ENCODE peak calls at places on chromosomes 1 and 21, in ten cellular contexts. Q is tibial nerve, T is prostate gland, R is transverse colon, D is Peyer's patch, A is HepG2, C is lower leg skin, E is spleen, Z is sigmoid colon, X is H54. H is an unnamed sample.

GRCh38 chr21:44441041-44441400 is 14.3 kb upstream of the LRRC3 start:
- DNase-seq in Q (no peak), T (no peak), R (no peak), D (no peak), A (no peak), C (no peak), E (peak), Z (no peak), X (no peak), H (no peak)

GRCh38 chr1:194331758-194332157 is 1145.3 kb upstream of the B3GALT2 start:
- DNase-seq in Q (no peak), T (no peak), R (no peak), D (no peak), A (no peak), C (no peak), E (no peak), Z (no peak), X (no peak), H (no peak)

GRCh38 chr1:91804546-91805023 is 81.4 kb downstream of the TGFBR3 start:
- DNase-seq in Q (no peak), T (no peak), R (no peak), D (peak), A (no peak), C (peak), E (no peak), Z (no peak), X (peak), H (no peak)

GRCh38 chr1:12049625-12050024 is 13.5 kb upstream of the TNFRSF8 start:
- DNase-seq in Q (no peak), T (no peak), R (no peak), D (no peak), A (peak), C (no peak), E (no peak), Z (no peak), X (no peak), H (no peak)

GRCh38 chr1:55049271-55049913 is 10.0 kb downstream of the PCSK9 start:
- DNase-seq in Q (no peak), T (no peak), R (no peak), D (peak), A (no peak), C (no peak), E (no peak), Z (no peak), X (no peak), H (no peak)

GRCh38 chr1:112386786-112387346 is 9.1 kb upstream of the CTTNBP2NL start:
- DNase-seq in Q (no peak), T (no peak), R (no peak), D (no peak), A (no peak), C (no peak), E (no peak), Z (no peak), X (no peak), H (no peak)

GRCh38 chr1:158203693-158204457 is 23.2 kb downstream of the CD1D start:
- DNase-seq in Q (peak), T (peak), R (no peak), D (peak), A (peak), C (no peak), E (no peak), Z (no peak), X (no peak), H (no peak)

GRCh38 chr1:184555665-184556641 is 169.1 kb downstream of the C1orf21 start:
- DNase-seq in Q (no peak), T (no peak), R (no peak), D (no peak), A (no peak), C (no peak), E (no peak), Z (no peak), X (peak), H (no peak)

GRCh38 chr1:36179220-36179600 is 23.2 kb downstream of the MAP7D1 start:
- DNase-seq in Q (no peak), T (no peak), R (no peak), D (no peak), A (no peak), C (no peak), E (no peak), Z (no peak), X (no peak), H (no peak)

GRCh38 chr21:44294391-44295162 is 5.3 kb upstream of the PFKL start:
- DNase-seq in Q (peak), T (no peak), R (peak), D (peak), A (no peak), C (no peak), E (no peak), Z (peak), X (peak), H (no peak)

GRCh38 chr1:19606817-19607706 is 37.0 kb upstream of the NBL1 start:
- DNase-seq in Q (no peak), T (no peak), R (no peak), D (no peak), A (no peak), C (peak), E (no peak), Z (no peak), X (no peak), H (no peak)

GRCh38 chr1:117318011-117318410 is 49.2 kb upstream of the MAN1A2 start:
- DNase-seq in Q (no peak), T (no peak), R (no peak), D (no peak), A (no peak), C (no peak), E (no peak), Z (no peak), X (no peak), H (no peak)

GRCh38 chr1:61672376-61672775 is 52.6 kb downstream of the TM2D1 start:
- DNase-seq in Q (no peak), T (no peak), R (no peak), D (no peak), A (no peak), C (no peak), E (no peak), Z (no peak), X (no peak), H (no peak)

GRCh38 chr21:16588433-16588860 is 858.7 kb downstream of the USP25 start:
- DNase-seq in Q (peak), T (peak), R (peak), D (peak), A (no peak), C (peak), E (no peak), Z (peak), X (peak), H (no peak)

GRCh38 chr21:31194510-31195293 is 149.4 kb downstream of the TIAM1 start:
- DNase-seq in Q (no peak), T (no peak), R (no peak), D (no peak), A (no peak), C (no peak), E (no peak), Z (no peak), X (no peak), H (no peak)

GRCh38 chr1:8315573-8316475 is 2.1 kb upstream of the SLC45A1 start:
- DNase-seq in Q (no peak), T (no peak), R (no peak), D (peak), A (peak), C (no peak), E (no peak), Z (no peak), X (no peak), H (no peak)

GRCh38 chr21:46153259-46154154 is 1.9 kb downstream of the FTCD start:
- DNase-seq in Q (no peak), T (peak), R (peak), D (peak), A (peak), C (peak), E (peak), Z (peak), X (peak), H (peak)

GRCh38 chr1:112337028-112337531 is 58.9 kb upstream of the CTTNBP2NL start:
- DNase-seq in Q (no peak), T (peak), R (no peak), D (peak), A (peak), C (no peak), E (no peak), Z (peak), X (peak), H (no peak)

GRCh38 chr1:1137256-1138045 is 21.6 kb upstream of the C1orf159 start:
- DNase-seq in Q (no peak), T (no peak), R (peak), D (peak), A (no peak), C (no peak), E (peak), Z (no peak), X (no peak), H (peak)

GRCh38 chr1:93811646-93812045 is 67.4 kb downstream of the DNTTIP2 start:
- DNase-seq in Q (no peak), T (no peak), R (no peak), D (no peak), A (no peak), C (no peak), E (no peak), Z (no peak), X (no peak), H (no peak)

GRCh38 chr1:156859523-156860112 is 701 bp upstream of the INSRR start:
- DNase-seq in Q (peak), T (no peak), R (no peak), D (no peak), A (no peak), C (no peak), E (no peak), Z (no peak), X (no peak), H (peak)

GRCh38 chr21:41865002-41865777 is 14.0 kb downstream of the PRDM15 start:
- DNase-seq in Q (no peak), T (no peak), R (peak), D (peak), A (no peak), C (no peak), E (peak), Z (no peak), X (no peak), H (no peak)
- TF ChIP-seq POLR2A in Q (no peak), T (no peak), R (no peak), D (no peak), A (no peak), C (no peak), E (no peak), Z (no peak), X (no peak), H (no peak)

GRCh38 chr1:64163972-64164371 is 39.5 kb upstream of the UBE2U start:
- DNase-seq in Q (peak), T (no peak), R (no peak), D (no peak), A (no peak), C (no peak), E (no peak), Z (no peak), X (peak), H (no peak)
- TF ChIP-seq POLR2A in Q (no peak), T (no peak), R (no peak), D (no peak), A (no peak), C (no peak), E (no peak), Z (no peak), X (no peak), H (no peak)

GRCh38 chr1:177794316-177794991 is 175.4 kb downstream of the SEC16B start:
- DNase-seq in Q (no peak), T (no peak), R (no peak), D (no peak), A (no peak), C (no peak), E (no peak), Z (no peak), X (no peak), H (no peak)

GRCh38 chr1:177799746-177800145 is 170.1 kb downstream of the SEC16B start:
- DNase-seq in Q (no peak), T (no peak), R (no peak), D (no peak), A (no peak), C (no peak), E (no peak), Z (no peak), X (no peak), H (no peak)

GRCh38 chr1:177800386-177801058 is 169.3 kb downstream of the SEC16B start:
- DNase-seq in Q (no peak), T (no peak), R (no peak), D (no peak), A (no peak), C (no peak), E (no peak), Z (no peak), X (no peak), H (no peak)

GRCh38 chr1:177798614-177799013 is 171.2 kb downstream of the SEC16B start:
- DNase-seq in Q (no peak), T (no peak), R (no peak), D (no peak), A (no peak), C (no peak), E (no peak), Z (no peak), X (no peak), H (no peak)

GRCh38 chr1:177796561-177796960 is 173.3 kb downstream of the SEC16B start:
- DNase-seq in Q (no peak), T (no peak), R (no peak), D (no peak), A (no peak), C (no peak), E (no peak), Z (no peak), X (no peak), H (no peak)
- TF ChIP-seq POLR2A in Q (no peak), T (no peak), R (no peak), D (no peak), A (no peak), C (no peak), E (no peak), Z (no peak), X (no peak), H (no peak)

GRCh38 chr1:16612332-16613172 is 812 bp downstream of the NBPF1 start:
- DNase-seq in Q (peak), T (peak), R (peak), D (peak), A (peak), C (peak), E (no peak), Z (peak), X (peak), H (no peak)

GRCh38 chr1:16614361-16615252 is 1.2 kb upstream of the NBPF1 start:
- DNase-seq in Q (no peak), T (peak), R (peak), D (peak), A (no peak), C (peak), E (peak), Z (peak), X (no peak), H (no peak)

GRCh38 chr1:16617101-16617727 is 3.9 kb upstream of the NBPF1 start:
- DNase-seq in Q (no peak), T (no peak), R (no peak), D (peak), A (no peak), C (peak), E (peak), Z (peak), X (no peak), H (no peak)

GRCh38 chr1:16615253-16616252 is 2.2 kb upstream of the NBPF1 start:
- DNase-seq in Q (no peak), T (peak), R (peak), D (peak), A (no peak), C (peak), E (peak), Z (peak), X (no peak), H (no peak)

DNA sequence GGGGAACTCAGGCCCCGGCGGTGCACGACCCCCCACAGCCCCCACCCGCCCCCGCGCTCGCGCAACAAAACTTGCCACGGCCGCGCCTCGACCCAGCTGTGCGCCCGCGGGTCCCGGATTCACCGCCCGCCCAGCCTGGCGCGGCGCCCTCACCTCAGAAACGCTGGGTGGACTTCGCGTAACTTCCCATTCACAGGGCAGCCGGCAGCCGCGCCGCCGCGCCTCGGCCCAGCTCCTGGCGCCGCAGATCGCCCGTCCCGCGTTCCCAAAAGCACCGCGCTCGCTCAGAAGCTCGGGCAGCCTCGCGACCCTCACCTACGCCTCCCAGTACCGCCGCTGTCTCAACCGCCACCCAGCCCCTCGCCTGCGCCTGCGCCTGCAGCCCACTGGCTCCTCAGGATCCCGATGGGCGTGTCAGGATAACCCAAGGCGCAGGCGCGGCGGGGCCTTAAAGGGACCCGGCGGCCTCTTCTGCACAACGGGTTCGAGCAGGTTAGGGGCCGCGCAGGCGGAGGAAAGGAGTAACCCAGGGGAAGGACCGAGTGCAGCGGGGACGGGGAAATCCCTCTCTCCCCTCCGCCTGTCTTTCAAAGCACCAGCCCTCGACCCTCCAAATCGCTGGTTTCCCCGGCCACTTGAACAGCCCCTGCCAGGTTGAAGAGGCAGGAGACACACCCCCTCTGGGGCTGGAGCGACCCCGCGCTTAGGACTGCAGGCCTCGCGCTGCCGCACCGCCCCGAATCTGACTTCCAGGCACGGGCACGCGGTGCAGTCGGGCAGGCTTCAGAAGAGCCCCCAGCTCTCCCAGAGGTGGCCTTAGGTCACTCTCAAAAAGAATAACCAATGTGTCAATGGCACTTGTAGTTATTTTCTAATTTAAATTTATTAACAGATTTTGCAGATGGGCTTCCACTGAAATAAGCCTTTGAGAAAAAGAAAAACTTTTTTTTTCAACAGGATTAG is at the start of gene NBPF1:
- DNase-seq in Q (peak), T (peak), R (peak), D (peak), A (peak), C (peak), E (peak), Z (peak), X (peak), H (peak)
- TF ChIP-seq POLR2A in Q (peak), T (peak), R (peak), D (peak), A (peak), C (no peak), E (peak), Z (peak), X (peak), H (no peak)